ENCODE peak calls at places on chromosomes 2 and 18, in five cellular contexts. S is RWPE1, X is Peyer's patch, R is body of pancreas, Q is HCT116. Z is an unnamed sample.

GRCh38 chr2:71716697-71717624 is 263.6 kb downstream of the DYSF start:
- DNase-seq in S (peak), X (peak), R (peak), Q (peak), Z (no peak)

GRCh38 chr18:59569321-59569720 is 127.9 kb downstream of the CCBE1 start:
- DNase-seq in X (no peak), S (no peak), Q (no peak), R (no peak), Z (no peak)

GRCh38 chr2:39124770-39125075 is 3.9 kb upstream of the SOS1 start:
- DNase-seq in X (peak), S (peak), R (no peak), Q (no peak), Z (no peak)

GRCh38 chr2:159788218-159788617 is 9.8 kb downstream of the CD302 start:
- DNase-seq in Q (no peak), R (no peak), S (no peak), X (no peak), Z (peak)

GRCh38 chr2:145961846-145962245 is 1441.9 kb upstream of the ZEB2 start:
- DNase-seq in R (no peak), S (no peak), X (no peak), Q (no peak), Z (no peak)

GRCh38 chr2:97067279-97068004 is 27.2 kb downstream of the FAHD2B start:
- DNase-seq in R (no peak), S (no peak), X (no peak), Q (no peak), Z (no peak)

GRCh38 chr2:102386867-102387541 is 31.4 kb downstream of the IL18R1 start:
- DNase-seq in S (no peak), X (no peak), Q (no peak), R (no peak), Z (no peak)

GRCh38 chr2:7269993-7270392 is 352.8 kb downstream of the RNF144A start:
- DNase-seq in X (no peak), S (no peak), R (no peak), Q (no peak), Z (no peak)

DNA sequence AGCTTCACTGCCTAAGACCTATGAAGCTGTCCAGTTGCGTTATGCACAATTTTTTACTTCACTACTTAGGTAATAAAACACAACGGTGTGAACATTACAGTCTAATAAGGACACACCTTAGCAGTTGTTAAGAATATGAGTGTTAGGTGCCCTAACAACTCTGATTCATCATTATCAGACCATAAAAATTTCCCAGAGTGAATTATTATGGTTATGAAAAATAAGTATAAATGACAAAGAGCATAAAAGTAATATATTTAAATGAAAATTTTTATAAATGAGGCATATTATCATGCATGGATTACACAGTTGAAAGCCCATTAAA is 250.3 kb downstream of the DSEL start:
- DNase-seq in X (no peak), Q (no peak), R (no peak), S (no peak), Z (peak)
- H3K27ac ChIP-seq in X (no peak), Q (no peak), R (no peak), S (no peak), Z (no peak)

GRCh38 chr18:8900552-8900951 is 195.2 kb downstream of the MTCL1 start:
- DNase-seq in R (no peak), S (no peak), X (no peak), Q (no peak), Z (no peak)

GRCh38 chr18:8898990-8899389 is 193.6 kb downstream of the MTCL1 start:
- DNase-seq in Q (no peak), S (no peak), R (peak), X (no peak), Z (no peak)

GRCh38 chr18:8895987-8896619 is 190.7 kb downstream of the MTCL1 start:
- DNase-seq in X (no peak), Q (no peak), R (no peak), S (no peak), Z (peak)

GRCh38 chr18:8904316-8904715 is 198.2 kb upstream of the NDUFV2 start:
- DNase-seq in S (no peak), Q (no peak), X (no peak), R (no peak), Z (no peak)

GRCh38 chr18:8901019-8901418 is 195.7 kb downstream of the MTCL1 start:
- DNase-seq in Q (no peak), R (no peak), S (no peak), X (no peak), Z (no peak)
- TF ChIP-seq CTCF in Q (no peak), R (no peak), S (no peak), X (no peak), Z (peak)

DNA sequence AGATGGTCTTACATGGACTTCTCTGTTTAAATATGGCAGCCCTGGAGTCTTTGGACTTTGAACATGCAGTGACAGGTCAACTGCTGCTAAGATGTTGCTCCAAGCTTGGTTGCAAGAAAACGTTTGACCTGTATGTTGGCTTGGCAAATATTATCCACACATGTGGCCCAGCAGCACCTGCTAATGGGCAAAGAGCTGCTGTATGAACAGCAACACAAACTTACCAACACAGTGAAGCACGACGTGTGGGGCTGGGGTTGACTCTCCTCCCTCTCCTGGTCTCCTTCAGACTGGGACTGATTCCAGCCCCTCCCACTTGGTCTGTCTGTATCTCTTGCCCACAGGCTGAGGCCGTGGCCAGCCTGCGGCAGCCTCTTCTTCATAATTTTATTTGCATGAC is 3.8 kb downstream of the KCNE4 start:
- DNase-seq in S (no peak), X (no peak), R (peak), Q (no peak), Z (no peak)
- H3K27ac ChIP-seq in S (no peak), X (peak), R (peak), Q (no peak), Z (no peak)

DNA sequence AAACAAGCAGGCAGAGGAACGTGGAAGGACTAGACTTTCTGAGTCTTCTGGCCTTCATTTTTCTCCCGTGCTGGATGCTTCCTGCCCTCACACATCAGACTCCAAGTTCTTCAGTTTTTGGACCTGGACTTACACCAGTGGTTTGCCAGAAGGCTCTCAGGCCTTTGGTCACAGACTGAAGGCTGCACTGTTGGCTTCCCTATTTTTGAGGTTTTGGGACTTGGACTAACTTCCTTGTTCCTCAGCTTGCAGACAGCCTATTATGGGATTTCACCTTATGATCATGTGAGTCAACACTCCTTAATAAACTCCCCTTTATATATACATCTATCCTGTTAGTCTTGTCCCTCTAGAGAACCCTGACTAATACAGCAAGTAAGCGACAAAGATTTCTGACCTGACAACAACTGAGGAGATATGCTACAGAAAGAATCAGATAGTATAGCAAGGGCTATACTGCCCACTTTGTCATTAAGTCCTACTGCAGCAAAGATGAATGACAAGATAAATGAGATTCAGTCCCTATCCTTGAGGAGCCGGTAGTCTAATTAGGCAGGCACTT is 7.2 kb downstream of the CDC42EP3 start:
- DNase-seq in S (no peak), Q (no peak), X (no peak), R (no peak), Z (no peak)
- TF ChIP-seq CTCF in S (no peak), Q (no peak), X (no peak), R (no peak), Z (no peak)

GRCh38 chr2:24269270-24269669 is 91.1 kb downstream of the ITSN2 start:
- DNase-seq in S (peak), X (no peak), Q (no peak), R (no peak), Z (peak)
- H3K27ac ChIP-seq in S (no peak), X (no peak), Q (no peak), R (no peak), Z (peak)

GRCh38 chr18:62952807-62953206 is 237.5 kb downstream of the PHLPP1 start:
- DNase-seq in Q (no peak), S (no peak), X (no peak), R (no peak), Z (no peak)

GRCh38 chr18:62954341-62954740 is 239.0 kb downstream of the PHLPP1 start:
- DNase-seq in X (no peak), Q (no peak), R (no peak), S (peak), Z (no peak)

GRCh38 chr18:62953663-62954062 is 238.3 kb downstream of the PHLPP1 start:
- DNase-seq in S (no peak), X (no peak), Q (no peak), R (no peak), Z (no peak)

GRCh38 chr18:62959481-62959880 is 244.1 kb downstream of the PHLPP1 start:
- DNase-seq in S (no peak), R (no peak), X (no peak), Q (no peak), Z (no peak)

DNA sequence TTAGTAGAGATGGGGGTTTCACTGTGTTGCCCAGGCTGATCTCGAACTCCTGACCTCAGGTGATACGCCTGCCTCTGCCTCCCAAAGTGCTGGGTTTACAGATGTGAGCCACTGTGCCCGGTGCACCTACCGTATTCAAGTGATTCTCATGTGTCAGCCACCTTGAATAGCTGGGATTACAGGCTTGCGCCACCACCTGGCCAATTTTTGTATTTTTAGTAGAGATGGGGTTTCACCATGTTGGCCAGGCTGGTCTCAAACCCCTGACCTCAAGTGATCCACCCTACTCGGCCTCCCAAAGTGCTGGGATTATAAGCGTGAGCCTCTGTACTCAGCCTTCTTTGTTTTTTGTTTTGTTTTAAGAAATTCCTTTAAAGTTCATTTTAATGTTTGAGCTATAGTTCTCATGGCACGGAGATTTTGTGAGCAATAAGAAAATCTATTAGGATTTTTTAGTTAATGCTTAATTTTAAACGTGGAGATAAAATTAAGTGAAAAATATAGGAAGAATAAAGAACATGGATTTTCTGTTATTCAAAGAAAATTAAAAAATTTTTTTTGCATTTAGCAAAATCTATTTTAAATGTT is 242.6 kb downstream of the PHLPP1 start:
- DNase-seq in X (peak), R (peak), S (no peak), Q (peak), Z (no peak)
- TF ChIP-seq CTCF in X (peak), R (peak), S (peak), Q (peak), Z (peak)

DNA sequence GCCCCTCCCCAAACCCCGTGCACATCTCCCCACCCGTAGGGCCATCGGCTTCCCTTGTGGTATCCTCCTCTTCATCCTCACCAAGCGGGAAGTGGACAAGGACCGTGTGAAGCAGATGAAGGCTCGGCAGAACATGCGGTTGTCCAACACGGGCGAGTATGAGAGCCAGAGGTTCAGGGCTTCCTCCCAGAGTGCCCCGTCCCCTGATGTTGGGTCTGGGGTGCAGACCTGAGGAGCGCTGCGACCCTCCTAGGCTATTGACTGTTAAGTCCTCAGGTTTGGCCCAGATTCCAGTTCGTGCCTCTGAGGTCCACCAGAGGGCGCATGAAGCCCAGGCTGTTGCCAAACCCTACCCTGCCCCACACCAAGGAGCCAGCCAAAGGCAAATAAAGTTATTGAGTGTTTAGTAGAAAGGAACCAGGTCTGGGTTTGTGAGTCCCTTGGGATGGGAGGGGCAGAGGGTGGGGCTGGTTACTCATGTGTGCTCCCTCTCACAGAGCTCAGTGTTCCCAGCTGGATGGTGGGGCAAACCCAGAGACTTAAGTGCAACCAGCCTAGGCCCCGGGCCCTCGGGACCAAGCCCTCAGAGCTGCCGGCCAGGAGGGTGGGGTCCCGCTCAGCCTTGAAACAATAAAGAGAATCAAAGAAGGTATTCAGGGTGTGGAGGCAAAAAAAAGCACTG is 2.4 kb downstream of the PNKD start:
- DNase-seq in X (peak), S (peak), R (peak), Q (peak), Z (peak)
- H3K27ac ChIP-seq in X (peak), S (peak), R (peak), Q (peak), Z (peak)

GRCh38 chr2:43400508-43400907 is 174.1 kb upstream of the ZFP36L2 start:
- DNase-seq in X (no peak), S (no peak), Q (no peak), R (no peak), Z (no peak)
- TF ChIP-seq CTCF in X (no peak), S (no peak), Q (no peak), R (no peak), Z (no peak)

DNA sequence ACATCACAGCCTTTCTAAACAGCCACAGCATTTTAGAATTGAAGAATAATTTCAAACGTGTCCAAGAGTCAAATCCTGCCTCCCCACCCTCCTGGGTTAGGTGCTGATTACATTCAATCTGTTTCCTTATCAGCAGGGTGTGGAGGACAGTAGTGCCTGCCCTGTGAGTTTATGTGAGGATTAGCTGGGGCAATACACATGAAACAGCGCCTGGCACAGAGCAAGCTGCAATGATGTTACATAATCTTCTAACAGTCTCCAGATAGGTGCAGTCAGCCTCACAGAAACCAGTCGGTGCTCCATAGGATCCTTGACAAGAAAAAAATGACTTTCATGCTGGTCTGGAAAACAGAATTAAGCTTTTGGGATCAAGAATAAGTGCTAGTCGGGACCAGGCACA is 91.7 kb upstream of the ITGA6 start:
- DNase-seq in X (no peak), Q (no peak), S (no peak), R (peak), Z (no peak)
- H3K27ac ChIP-seq in X (peak), Q (no peak), S (no peak), R (peak), Z (no peak)